ENCODE peak calls at places on chromosomes 16 and 17, in ten cellular contexts. W, J, P, E, Y, A, L, T, Z and N are unnamed samples.

GRCh38 chr16:50967827-50968612 is 183.1 kb downstream of the SALL1 start:
- DNase-seq in W (no peak), J (no peak), P (no peak), E (no peak), Y (no peak), A (no peak), L (no peak), T (no peak), Z (no peak), N (no peak)

GRCh38 chr16:81558444-81559175 is 114.0 kb downstream of the CMIP start:
- DNase-seq in W (no peak), J (no peak), P (no peak), E (no peak), Y (no peak), A (peak; percentile 69), L (no peak), T (no peak), Z (no peak), N (peak; percentile 61)

GRCh38 chr16:16100631-16101030 is 122.7 kb downstream of the ABCC6 start:
- DNase-seq in W (no peak), J (no peak), P (no peak), E (no peak), Y (no peak), A (no peak), L (no peak), T (no peak), Z (no peak), N (no peak)

GRCh38 chr17:65022751-65023421 is 33.7 kb downstream of the GNA13 start:
- DNase-seq in W (no peak), J (peak; percentile 45), P (peak; percentile 69), E (no peak), Y (no peak), A (no peak), L (peak; percentile 70), T (no peak), Z (no peak), N (no peak)

GRCh38 chr16:89145406-89146161 is 26.0 kb upstream of the CDH15 start:
- DNase-seq in W (no peak), J (no peak), P (no peak), E (no peak), Y (no peak), A (peak; percentile 48), L (no peak), T (no peak), Z (no peak), N (no peak)

GRCh38 chr17:72359811-72360210 is 239.0 kb downstream of the SOX9 start:
- DNase-seq in W (no peak), J (no peak), P (peak; percentile 43), E (no peak), Y (no peak), A (no peak), L (peak; percentile 31), T (no peak), Z (no peak), N (no peak)

GRCh38 chr16:21697032-21697431 is 33.3 kb downstream of the OTOA start:
- DNase-seq in W (no peak), J (no peak), P (no peak), E (no peak), Y (no peak), A (no peak), L (no peak), T (no peak), Z (no peak), N (no peak)

GRCh38 chr16:73382921-73383594 is 335.1 kb upstream of the ZFHX3 start:
- DNase-seq in W (no peak), J (no peak), P (no peak), E (no peak), Y (no peak), A (no peak), L (no peak), T (no peak), Z (no peak), N (no peak)

GRCh38 chr17:32671891-32672290 is 185.1 kb downstream of the CDK5R1 start:
- DNase-seq in W (no peak), J (no peak), P (peak; percentile 19), E (no peak), Y (peak; percentile 47), A (peak; percentile 62), L (no peak), T (peak; percentile 69), Z (no peak), N (no peak)

GRCh38 chr17:6574689-6575595 is 18.6 kb upstream of the PITPNM3 start:
- DNase-seq in W (no peak), J (no peak), P (peak; percentile 89), E (no peak), Y (peak; percentile 50), A (peak; percentile 63), L (peak; percentile 73), T (no peak), Z (peak; percentile 17), N (no peak)

GRCh38 chr16:65002265-65002664 is 119.6 kb downstream of the CDH11 start:
- DNase-seq in W (no peak), J (no peak), P (peak; percentile 65), E (peak; percentile 8), Y (no peak), A (no peak), L (peak; percentile 91), T (no peak), Z (no peak), N (no peak)

GRCh38 chr17:9204623-9205329 is 183.5 kb downstream of the NTN1 start:
- DNase-seq in W (no peak), J (no peak), P (no peak), E (no peak), Y (no peak), A (no peak), L (no peak), T (no peak), Z (no peak), N (no peak)

GRCh38 chr16:30186444-30186781 is 3.0 kb downstream of the CORO1A start:
- DNase-seq in W (no peak), J (no peak), P (no peak), E (no peak), Y (no peak), A (no peak), L (no peak), T (no peak), Z (no peak), N (no peak)
- H3K27ac ChIP-seq in W (no peak overlapping the region), J (no peak overlapping the region), P (no peak overlapping the region), E (no peak overlapping the region), Y (no peak overlapping the region), A (peak overlapping the region; percentile 38), L (no peak overlapping the region), T (peak overlapping the region; percentile 4), Z (peak overlapping the region; percentile 91), N (no peak overlapping the region)

DNA sequence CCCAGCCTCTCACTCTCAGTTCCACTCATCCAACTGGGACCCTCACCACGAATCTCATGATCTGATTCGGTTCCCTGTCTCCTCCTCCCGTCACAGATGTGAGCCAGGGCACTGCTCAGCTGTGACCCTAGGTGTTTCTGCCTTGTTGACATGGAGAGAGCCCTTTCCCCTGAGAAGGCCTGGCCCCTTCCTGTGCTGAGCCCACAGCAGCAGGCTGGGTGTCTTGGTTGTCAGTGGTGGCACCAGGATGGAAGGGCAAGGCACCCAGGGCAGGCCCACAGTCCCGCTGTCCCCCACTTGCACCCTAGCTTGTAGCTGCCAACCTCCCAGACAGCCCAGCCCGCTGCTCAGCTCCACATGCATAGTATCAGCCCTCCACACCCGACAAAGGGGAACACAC is 26.5 kb downstream of the STH start:
- DNase-seq in W (no peak), J (no peak), P (no peak), E (no peak), Y (no peak), A (no peak), L (no peak), T (no peak), Z (no peak), N (no peak)
- H3K27ac ChIP-seq in W (no peak overlapping the region), J (no peak overlapping the region), P (no peak overlapping the region), E (no peak overlapping the region), Y (no peak overlapping the region), A (no peak overlapping the region), L (no peak overlapping the region), T (no peak overlapping the region), Z (no peak overlapping the region), N (no peak overlapping the region)

DNA sequence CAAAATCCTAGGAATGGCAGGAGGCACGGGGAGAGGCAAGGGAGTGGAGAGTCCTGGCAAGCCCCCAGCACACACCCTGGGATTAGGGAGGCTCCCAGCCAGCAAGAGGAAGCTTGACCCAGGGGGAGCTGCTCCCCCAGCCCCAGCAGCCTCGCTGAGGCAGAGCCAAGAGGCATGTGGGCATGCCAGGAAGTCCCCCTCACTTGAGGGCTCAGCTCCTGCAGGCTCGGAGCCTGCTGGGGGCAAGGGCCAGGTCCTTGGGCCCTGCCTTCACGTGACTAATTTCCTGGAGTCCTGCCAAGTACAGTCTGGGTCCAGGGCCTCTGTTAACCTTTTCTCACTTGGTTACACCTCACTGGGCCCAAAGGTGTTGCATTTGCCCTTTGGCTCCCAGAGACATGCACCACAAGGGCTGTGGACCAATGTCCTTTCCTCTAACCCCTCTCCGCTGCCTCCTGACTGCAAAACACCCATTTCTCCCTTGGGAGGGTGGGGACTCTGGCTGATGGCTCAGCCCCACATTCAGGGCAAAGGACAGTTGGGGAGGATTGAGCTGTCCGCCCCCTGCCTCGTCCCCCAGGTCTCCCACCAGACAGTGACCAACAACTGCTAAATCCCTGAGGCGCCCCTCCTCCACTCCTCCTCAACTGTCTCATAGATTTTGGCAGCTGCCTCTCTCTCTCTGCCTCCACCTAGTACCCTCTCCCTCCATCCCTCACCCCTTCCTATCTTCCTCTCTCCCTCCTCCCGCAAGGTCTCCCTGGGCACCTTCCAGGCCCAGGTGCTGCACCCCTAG is 4.4 kb upstream of the SLC47A2 start:
- DNase-seq in W (no peak), J (no peak), P (no peak), E (no peak), Y (no peak), A (peak; percentile 70), L (no peak), T (no peak), Z (no peak), N (no peak)
- H3K27ac ChIP-seq in W (no peak overlapping the region), J (no peak overlapping the region), P (no peak overlapping the region), E (no peak overlapping the region), Y (no peak overlapping the region), A (no peak overlapping the region), L (no peak overlapping the region), T (no peak overlapping the region), Z (no peak overlapping the region), N (no peak overlapping the region)

GRCh38 chr16:24990803-24991202 is 24.4 kb downstream of the ARHGAP17 start:
- DNase-seq in W (no peak), J (no peak), P (no peak), E (no peak), Y (no peak), A (no peak), L (no peak), T (no peak), Z (no peak), N (no peak)

GRCh38 chr16:24986512-24987303 is 28.5 kb downstream of the ARHGAP17 start:
- DNase-seq in W (no peak), J (no peak), P (peak; percentile 90), E (no peak), Y (peak; percentile 61), A (no peak), L (peak; percentile 88), T (peak; percentile 74), Z (no peak), N (no peak)

GRCh38 chr16:24989417-24989978 is 25.7 kb downstream of the ARHGAP17 start:
- DNase-seq in W (no peak), J (no peak), P (no peak), E (no peak), Y (no peak), A (no peak), L (peak; percentile 28), T (no peak), Z (no peak), N (no peak)

GRCh38 chr16:24988137-24988535 is 27.0 kb downstream of the ARHGAP17 start:
- DNase-seq in W (no peak), J (no peak), P (peak; percentile 62), E (no peak), Y (no peak), A (no peak), L (peak; percentile 60), T (no peak), Z (no peak), N (no peak)

GRCh38 chr16:24988593-24989338 is 26.4 kb downstream of the ARHGAP17 start:
- DNase-seq in W (no peak), J (no peak), P (peak; percentile 88), E (peak; percentile 57), Y (peak; percentile 62), A (peak; percentile 73), L (peak; percentile 76), T (no peak), Z (no peak), N (no peak)
- H3K27ac ChIP-seq in W (no peak overlapping the region), J (peak overlapping the region; percentile 27), P (peak overlapping the region; percentile 96), E (peak overlapping the region; percentile 99), Y (peak overlapping the region; percentile 85), A (peak overlapping the region; percentile 48), L (peak overlapping the region; percentile 90), T (peak overlapping the region; percentile 72), Z (no peak overlapping the region), N (no peak overlapping the region)